ENCODE peak calls at places on chromosomes 11 and 22, in four cellular contexts. M is fibroblast of mammary gland, C is kidney epithelial cell, D is iPS-NIHi11. F is an unnamed sample.

GRCh38 chr11:38990841-38991240 is 2392.8 kb upstream of the RAG2 start:
- DNase-seq in D (no peak), M (no peak), C (no peak), F (no peak)

GRCh38 chr11:93983542-93984204 is 37.5 kb upstream of the HEPHL1 start:
- DNase-seq in C (no peak), M (no peak), D (no peak), F (no peak)

GRCh38 chr11:95322546-95322945 is 91.5 kb upstream of the SESN3 start:
- DNase-seq in C (no peak), D (no peak), M (peak), F (no peak)

GRCh38 chr22:49408102-49408836 is 419.4 kb downstream of the BRD1 start:
- DNase-seq in C (no peak), D (no peak), M (no peak), F (no peak)

GRCh38 chr11:95835768-95836488 is 45.6 kb downstream of the CEP57 start:
- DNase-seq in C (peak), D (peak), M (peak), F (peak)

GRCh38 chr22:26953380-26953807 is 296.0 kb downstream of the MIAT start:
- DNase-seq in D (peak), M (no peak), C (no peak), F (no peak)

GRCh38 chr11:1936781-1937615 is 10.1 kb upstream of the MRPL23 start:
- DNase-seq in C (no peak), M (no peak), D (peak), F (no peak)

GRCh38 chr11:96242971-96243647 is 99.9 kb downstream of the MAML2 start:
- DNase-seq in M (peak), C (peak), D (peak), F (peak)

GRCh38 chr11:26473216-26474194 is 98.6 kb downstream of the MUC15 start:
- DNase-seq in M (no peak), C (no peak), D (no peak), F (no peak)

GRCh38 chr22:39205344-39206021 is 39.3 kb downstream of the PDGFB start:
- DNase-seq in D (no peak), C (peak), M (peak), F (no peak)

GRCh38 chr11:45384711-45385241 is 98.6 kb upstream of the SYT13 start:
- DNase-seq in M (no peak), D (peak), C (no peak), F (no peak)

GRCh38 chr22:22896601-22897000 is 9.0 kb downstream of the IGLL5 start:
- DNase-seq in M (no peak), C (no peak), D (no peak), F (no peak)

GRCh38 chr22:30298005-30298701 is 8.8 kb upstream of the CASTOR1 start:
- DNase-seq in D (no peak), M (no peak), C (no peak), F (no peak)

GRCh38 chr22:23786261-23786710 is 480 bp upstream of the SMARCB1 start:
- DNase-seq in C (no peak), M (no peak), D (no peak), F (no peak)

GRCh38 chr11:45857834-45858492 is 10.7 kb downstream of the CRY2 start:
- DNase-seq in C (peak), D (peak), M (peak), F (peak)

GRCh38 chr22:26318975-26319374 is 110.1 kb upstream of the ASPHD2 start:
- DNase-seq in D (peak), M (no peak), C (no peak), F (no peak)

GRCh38 chr11:64713781-64714363 is 9.1 kb downstream of the NRXN2 start:
- DNase-seq in D (peak), C (no peak), M (no peak), F (no peak)

GRCh38 chr22:38305481-38306448 is 11.5 kb downstream of the CSNK1E start:
- DNase-seq in M (peak), C (peak), D (peak), F (no peak)

GRCh38 chr11:126484266-126484665 is 128.8 kb downstream of the ST3GAL4 start:
- DNase-seq in M (peak), C (no peak), D (no peak), F (no peak)

GRCh38 chr22:44263547-44263946 is 49.2 kb downstream of the SHISAL1 start:
- DNase-seq in M (no peak), D (no peak), C (no peak), F (no peak)

GRCh38 chr22:46391486-46392136 is 56.1 kb downstream of the TRMU start:
- DNase-seq in M (no peak), C (no peak), D (no peak), F (no peak)